ENCODE peak calls at places on chromosomes 13 and 19, in ten cellular contexts. Y is lung microvascular endothelial cell; O is stimulated activated CD4-positive, alpha-beta T cell treated with anti-CD3 and anti-CD28 coated beads, Interleukin-1b, Interleukin-23, amount 100 ng/mL, for 48 hours; M is T-helper 2 cell; S is astrocyte; X is effector CD4-positive, alpha-beta T cell; H is neural crest cell; F is activated gamma-delta T cell treated with Interleukin-2 at 50 U/mL for 16 hours; I is stromal cell of bone marrow; Q is B cell. A is an unnamed sample.

GRCh38 chr19:41321600-41322270 is 11.8 kb downstream of the CCDC97 start:
- DNase-seq in Y (peak; percentile 78), O (no peak), M (peak; percentile 17), S (peak; percentile 80), X (no peak), H (peak; percentile 63), F (no peak), I (no peak), Q (peak; percentile 53), A (no peak)

GRCh38 chr13:47277774-47278173 is 380.9 kb upstream of the HTR2A start:
- DNase-seq in Y (no peak), O (no peak), M (no peak), S (no peak), X (no peak), H (no peak), F (no peak), I (no peak), Q (no peak), A (no peak)

GRCh38 chr19:13350761-13351160 is 155.5 kb downstream of the CACNA1A start:
- DNase-seq in Y (no peak), O (no peak), M (no peak), S (no peak), X (no peak), H (no peak), F (no peak), I (no peak), Q (no peak), A (no peak)

GRCh38 chr19:912181-913079 is 589 bp downstream of the R3HDM4 start:
- DNase-seq in Y (no peak), O (no peak), M (peak; percentile 38), S (no peak), X (peak; percentile 41), H (no peak), F (peak; percentile 46), I (no peak), Q (peak; percentile 85), A (no peak)

GRCh38 chr13:113357529-113357928 is 6.4 kb downstream of the GRTP1 start:
- DNase-seq in Y (no peak), O (no peak), M (no peak), S (peak; percentile 72), X (no peak), H (no peak), F (no peak), I (peak; percentile 37), Q (no peak), A (no peak)

GRCh38 chr13:26041476-26041875 is 10.3 kb downstream of the SHISA2 start:
- DNase-seq in Y (no peak), O (no peak), M (no peak), S (no peak), X (no peak), H (no peak), F (no peak), I (no peak), Q (no peak), A (no peak)

GRCh38 chr13:44281252-44282000 is 92.2 kb upstream of the SERP2 start:
- DNase-seq in Y (no peak), O (no peak), M (no peak), S (no peak), X (no peak), H (no peak), F (no peak), I (no peak), Q (no peak), A (no peak)

GRCh38 chr13:59318320-59318930 is 845.3 kb downstream of the DIAPH3 start:
- DNase-seq in Y (peak; percentile 73), O (peak; percentile 49), M (no peak), S (peak; percentile 14), X (peak; percentile 31), H (peak; percentile 88), F (peak; percentile 28), I (peak; percentile 36), Q (no peak), A (peak; percentile 37)

GRCh38 chr19:29121684-29122083 is 91.3 kb downstream of the UQCRFS1 start:
- DNase-seq in Y (no peak), O (no peak), M (no peak), S (no peak), X (no peak), H (peak; percentile 53), F (no peak), I (peak; percentile 9), Q (no peak), A (no peak)

GRCh38 chr13:96075953-96076543 is 13.9 kb upstream of the HS6ST3 start:
- DNase-seq in Y (peak; percentile 44), O (no peak), M (no peak), S (no peak), X (no peak), H (no peak), F (no peak), I (no peak), Q (no peak), A (no peak)

GRCh38 chr19:18848860-18849661 is 17.3 kb downstream of the UPF1 start:
- DNase-seq in Y (no peak), O (no peak), M (no peak), S (no peak), X (no peak), H (no peak), F (no peak), I (peak; percentile 65), Q (no peak), A (peak; percentile 69)

GRCh38 chr13:40993987-40994386 is 25.1 kb downstream of the ELF1 start:
- DNase-seq in Y (no peak), O (no peak), M (no peak), S (no peak), X (no peak), H (no peak), F (no peak), I (no peak), Q (no peak), A (no peak)

GRCh38 chr19:33938821-33939220 is 142.2 kb downstream of the KCTD15 start:
- DNase-seq in Y (no peak), O (no peak), M (no peak), S (no peak), X (no peak), H (no peak), F (no peak), I (no peak), Q (no peak), A (no peak)